ENCODE peak calls at places on chromosomes 2 and 18, in four cellular contexts. M, Y, O and Z are unnamed samples.

GRCh38 chr2:200275281-200276103 is 31.0 kb upstream of the SPATS2L start:
- DNase-seq in O (no peak), Y (no peak), M (no peak), Z (no peak)

GRCh38 chr2:106011380-106011779 is 182.7 kb downstream of the UXS1 start:
- DNase-seq in M (no peak), O (no peak), Y (no peak), Z (no peak)

GRCh38 chr2:181673178-181673577 is 7.1 kb downstream of the NEUROD1 start:
- DNase-seq in Y (peak), O (no peak), M (no peak), Z (no peak)

GRCh38 chr2:231483398-231484329 is 19.4 kb upstream of the NCL start:
- DNase-seq in O (no peak), M (no peak), Y (no peak), Z (peak)

GRCh38 chr2:127759931-127760330 is 51.0 kb downstream of the WDR33 start:
- DNase-seq in M (no peak), O (no peak), Y (no peak), Z (no peak)

GRCh38 chr2:42602218-42602936 is 33.9 kb downstream of the MTA3 start:
- DNase-seq in Y (peak), O (no peak), M (peak), Z (no peak)

GRCh38 chr2:44083054-44083453 is 85.6 kb upstream of the PPM1B start:
- DNase-seq in Y (no peak), O (no peak), M (no peak), Z (no peak)

GRCh38 chr2:74186038-74186437 is 7.4 kb upstream of the MOB1A start:
- DNase-seq in M (no peak), Y (peak), O (peak), Z (no peak)

GRCh38 chr2:55162284-55163006 is 69.6 kb downstream of the CLHC1 start:
- DNase-seq in M (no peak), Y (no peak), O (no peak), Z (peak)

GRCh38 chr18:33744032-33744697 is 166.1 kb downstream of the ASXL3 start:
- DNase-seq in Y (no peak), O (no peak), M (no peak), Z (no peak)

GRCh38 chr2:75525434-75526308 is 35.1 kb downstream of the EVA1A start:
- DNase-seq in M (no peak), Y (no peak), O (no peak), Z (no peak)

DNA sequence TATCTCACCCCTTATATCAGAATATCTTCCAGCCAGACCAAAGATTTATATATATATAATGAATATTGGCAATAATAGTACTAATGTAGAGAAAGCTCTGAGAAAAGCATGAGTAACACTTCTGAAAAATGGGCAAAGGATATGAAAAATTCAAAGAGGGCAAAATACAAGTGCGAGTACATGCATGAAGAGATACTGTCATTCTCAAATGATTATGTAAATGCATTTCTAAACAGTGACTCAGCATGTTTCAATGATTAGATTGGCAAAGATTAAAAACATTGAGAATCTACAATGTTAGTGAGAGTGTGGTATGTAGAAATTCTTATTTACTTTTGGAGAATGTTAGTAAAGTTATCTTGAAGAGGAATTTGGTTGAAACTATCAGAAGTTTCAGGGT is 118.3 kb upstream of the NEDD4L start:
- DNase-seq in Y (no peak), M (peak), O (no peak), Z (no peak)
- TF ChIP-seq NR2C2 in Y (no peak), M (no peak), O (no peak), Z (no peak)

GRCh38 chr18:12374398-12374797 is 2.6 kb downstream of the AFG3L2 start:
- DNase-seq in O (no peak), Y (no peak), M (no peak), Z (no peak)

GRCh38 chr18:12376034-12376717 is 851 bp downstream of the AFG3L2 start:
- DNase-seq in O (no peak), Y (no peak), M (peak), Z (no peak)

GRCh38 chr18:12376718-12377555 is at the start of gene AFG3L2:
- DNase-seq in O (peak), M (peak), Y (peak), Z (peak)

GRCh38 chr18:12373771-12374116 is 3.3 kb downstream of the AFG3L2 start:
- DNase-seq in M (no peak), Y (no peak), O (no peak), Z (no peak)

DNA sequence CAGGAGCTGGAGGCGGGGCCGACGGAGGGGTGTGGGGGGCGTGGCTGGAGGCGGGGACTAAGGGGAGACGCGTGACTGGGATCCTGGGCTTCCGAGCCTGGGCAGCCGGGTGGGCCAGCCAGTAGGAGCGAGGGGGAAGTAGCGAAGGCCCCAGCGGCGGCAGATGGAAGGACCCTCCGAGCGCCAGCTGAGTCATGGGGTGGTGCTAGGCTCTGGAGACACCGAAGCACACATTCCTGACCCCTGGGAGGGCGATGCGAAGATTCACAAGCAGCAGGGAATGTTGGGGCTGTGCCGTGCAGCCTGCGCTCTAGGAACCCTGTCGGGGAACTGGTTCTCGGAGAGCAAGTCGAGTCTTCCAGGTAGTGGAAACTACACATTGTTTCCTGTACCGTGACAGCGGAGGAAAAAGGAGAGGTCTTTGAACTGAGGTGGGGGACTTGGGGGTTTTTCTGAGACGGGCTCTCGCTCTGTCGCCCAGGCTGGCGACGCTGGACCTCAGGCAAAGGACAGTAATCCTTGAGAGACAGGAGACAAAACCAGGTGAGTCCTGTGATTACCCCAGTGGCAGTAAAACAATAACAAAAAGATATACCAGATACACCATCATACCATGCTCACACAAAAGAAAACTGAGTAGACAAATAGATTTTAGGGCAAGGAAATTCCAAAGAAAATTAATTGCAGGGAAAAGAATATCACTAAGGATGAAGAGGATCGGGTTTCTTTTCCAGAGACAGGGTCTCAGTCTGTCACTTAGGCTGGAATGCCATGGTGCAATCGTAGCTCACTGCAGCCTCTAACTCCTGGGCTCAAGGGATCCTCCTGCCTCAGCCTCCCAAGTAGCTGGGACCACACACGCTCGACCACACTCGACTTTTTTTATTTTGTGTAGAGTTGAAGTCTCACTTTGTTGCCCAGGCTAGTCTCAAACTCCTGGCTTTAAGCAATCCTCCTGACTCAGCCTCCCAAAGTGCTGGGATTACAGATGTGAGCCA is 828 bp upstream of the AFG3L2 start:
- DNase-seq in O (peak), Y (no peak), M (no peak), Z (no peak)
- TF ChIP-seq NR2C2 in O (no peak), Y (no peak), M (no peak), Z (no peak)

GRCh38 chr2:156005531-156005930 is 327.0 kb downstream of the NR4A2 start:
- DNase-seq in Y (no peak), O (no peak), M (no peak), Z (no peak)
- TF ChIP-seq NR2C2 in Y (no peak), O (no peak), M (no peak), Z (no peak)

GRCh38 chr18:69889009-69889408 is 58.7 kb downstream of the CD226 start:
- DNase-seq in O (no peak), Y (no peak), M (no peak), Z (no peak)
- TF ChIP-seq NR2C2 in O (no peak), Y (no peak), M (no peak), Z (no peak)

GRCh38 chr2:170250584-170250983 is 72.6 kb downstream of the MYO3B start:
- DNase-seq in Y (no peak), M (no peak), O (no peak), Z (no peak)
- TF ChIP-seq NR2C2 in Y (no peak), M (no peak), O (no peak), Z (no peak)